ENCODE peak calls at places on chromosomes 7 and 10, in four cellular contexts. One of them, this sample, is unnamed.

GRCh38 chr7:92244803-92245486 is 769 bp downstream of the KRIT1 start:
- DNase-seq in non-pigmented ciliary epithelial cell: no peak
- DNase-seq in GM04503: no peak
- DNase-seq in posterior vena cava: no peak
- DNase-seq in this sample: no peak

GRCh38 chr10:34729619-34730018 is 85.5 kb downstream of the PARD3 start:
- DNase-seq in non-pigmented ciliary epithelial cell: no peak
- DNase-seq in posterior vena cava: no peak
- DNase-seq in GM04503: no peak
- DNase-seq in this sample: no peak

GRCh38 chr7:1747004-1747801 is 77.1 kb downstream of the ELFN1 start:
- DNase-seq in GM04503: no peak
- DNase-seq in non-pigmented ciliary epithelial cell: no peak
- DNase-seq in posterior vena cava: no peak
- DNase-seq in this sample: no peak

GRCh38 chr7:112692333-112692732 is 97.9 kb downstream of the TMEM168 start:
- DNase-seq in GM04503: no peak
- DNase-seq in posterior vena cava: no peak
- DNase-seq in non-pigmented ciliary epithelial cell: no peak
- DNase-seq in this sample: no peak

GRCh38 chr7:95531605-95532004 is 45.9 kb downstream of the ASB4 start:
- DNase-seq in GM04503: no peak
- DNase-seq in posterior vena cava: no peak
- DNase-seq in non-pigmented ciliary epithelial cell: no peak
- DNase-seq in this sample: no peak

GRCh38 chr10:47368431-47369180 is 15.5 kb downstream of the ZNF488 start:
- DNase-seq in non-pigmented ciliary epithelial cell: no peak
- DNase-seq in posterior vena cava: peak
- DNase-seq in GM04503: no peak
- DNase-seq in this sample: no peak

GRCh38 chr7:32957326-32958045 is at the start of gene FKBP9:
- DNase-seq in non-pigmented ciliary epithelial cell: no peak
- DNase-seq in posterior vena cava: peak
- DNase-seq in GM04503: peak
- DNase-seq in this sample: no peak

GRCh38 chr7:141128506-141128905 is 54.6 kb downstream of the TMEM178B start:
- DNase-seq in GM04503: no peak
- DNase-seq in posterior vena cava: no peak
- DNase-seq in non-pigmented ciliary epithelial cell: no peak
- DNase-seq in this sample: no peak

GRCh38 chr10:113945075-113945686 is 90.7 kb downstream of the NHLRC2 start:
- DNase-seq in non-pigmented ciliary epithelial cell: peak
- DNase-seq in GM04503: no peak
- DNase-seq in posterior vena cava: no peak
- DNase-seq in this sample: no peak

GRCh38 chr7:148121426-148121825 is 469.1 kb upstream of the C7orf33 start:
- DNase-seq in posterior vena cava: no peak
- DNase-seq in non-pigmented ciliary epithelial cell: no peak
- DNase-seq in GM04503: no peak
- DNase-seq in this sample: no peak

GRCh38 chr10:58585425-58585824 is 72.8 kb downstream of the BICC1 start:
- DNase-seq in posterior vena cava: no peak
- DNase-seq in GM04503: no peak
- DNase-seq in non-pigmented ciliary epithelial cell: no peak
- DNase-seq in this sample: no peak

GRCh38 chr7:19268737-19269136 is 123.5 kb upstream of the FERD3L start:
- DNase-seq in posterior vena cava: no peak
- DNase-seq in non-pigmented ciliary epithelial cell: no peak
- DNase-seq in GM04503: no peak
- DNase-seq in this sample: no peak

GRCh38 chr7:125136341-125136740 is 206.7 kb upstream of the POT1 start:
- DNase-seq in posterior vena cava: no peak
- DNase-seq in non-pigmented ciliary epithelial cell: no peak
- DNase-seq in GM04503: no peak
- DNase-seq in this sample: no peak

GRCh38 chr7:101678713-101679112 is 49.6 kb upstream of the MYL10 start:
- DNase-seq in posterior vena cava: peak
- DNase-seq in GM04503: peak
- DNase-seq in non-pigmented ciliary epithelial cell: no peak
- DNase-seq in this sample: no peak

GRCh38 chr10:87668324-87669054 is 8.8 kb downstream of the PAPSS2 start:
- DNase-seq in GM04503: no peak
- DNase-seq in non-pigmented ciliary epithelial cell: no peak
- DNase-seq in posterior vena cava: no peak
- DNase-seq in this sample: no peak

GRCh38 chr10:128180843-128181242 is 54.6 kb upstream of the MKI67 start:
- DNase-seq in posterior vena cava: no peak
- DNase-seq in non-pigmented ciliary epithelial cell: no peak
- DNase-seq in GM04503: no peak
- DNase-seq in this sample: no peak

GRCh38 chr10:18681971-18682403 is 22.8 kb downstream of the ARL5B start:
- DNase-seq in non-pigmented ciliary epithelial cell: no peak
- DNase-seq in GM04503: no peak
- DNase-seq in posterior vena cava: no peak
- DNase-seq in this sample: no peak

GRCh38 chr10:80454526-80455460 is 683 bp downstream of the TSPAN14 start:
- DNase-seq in non-pigmented ciliary epithelial cell: no peak
- DNase-seq in posterior vena cava: no peak
- DNase-seq in GM04503: no peak
- DNase-seq in this sample: no peak

GRCh38 chr7:137694405-137694804 is 152.4 kb downstream of the DGKI start:
- DNase-seq in GM04503: no peak
- DNase-seq in posterior vena cava: no peak
- DNase-seq in non-pigmented ciliary epithelial cell: no peak
- DNase-seq in this sample: no peak

GRCh38 chr7:50449501-50449880 is 659 bp downstream of the FIGNL1 start:
- DNase-seq in GM04503: no peak
- DNase-seq in posterior vena cava: no peak
- DNase-seq in non-pigmented ciliary epithelial cell: no peak
- DNase-seq in this sample: no peak

GRCh38 chr10:85946713-85947326 is 419.8 kb downstream of the GRID1 start:
- DNase-seq in GM04503: no peak
- DNase-seq in non-pigmented ciliary epithelial cell: no peak
- DNase-seq in posterior vena cava: no peak
- DNase-seq in this sample: no peak

GRCh38 chr7:46934198-46934825 is 647.6 kb downstream of the TNS3 start:
- DNase-seq in non-pigmented ciliary epithelial cell: peak
- DNase-seq in GM04503: peak
- DNase-seq in posterior vena cava: no peak
- DNase-seq in this sample: no peak

GRCh38 chr7:115356139-115356746 is 434.3 kb downstream of the MDFIC start:
- DNase-seq in GM04503: no peak
- DNase-seq in non-pigmented ciliary epithelial cell: no peak
- DNase-seq in posterior vena cava: no peak
- DNase-seq in this sample: no peak

GRCh38 chr7:132362059-132362458 is 214.2 kb downstream of the PLXNA4 start:
- DNase-seq in non-pigmented ciliary epithelial cell: no peak
- DNase-seq in GM04503: no peak
- DNase-seq in posterior vena cava: no peak
- DNase-seq in this sample: no peak

GRCh38 chr7:22837308-22837707 is 14.7 kb upstream of the TOMM7 start:
- DNase-seq in non-pigmented ciliary epithelial cell: no peak
- DNase-seq in posterior vena cava: no peak
- DNase-seq in GM04503: no peak
- DNase-seq in this sample: no peak

GRCh38 chr10:71045188-71045841 is 156.9 kb upstream of the PCBD1 start:
- DNase-seq in posterior vena cava: peak
- DNase-seq in non-pigmented ciliary epithelial cell: no peak
- DNase-seq in GM04503: no peak
- DNase-seq in this sample: no peak

GRCh38 chr10:44995914-44996633 is 4.6 kb upstream of the ZNF22 start:
- DNase-seq in posterior vena cava: peak
- DNase-seq in GM04503: peak
- DNase-seq in non-pigmented ciliary epithelial cell: no peak
- DNase-seq in this sample: peak

This sample was measured in BJ.